ENCODE peak calls at places on chromosomes 3 and 15, in nine cellular contexts. M, P, N, C, I, Y, F, D and S are unnamed samples.
A peak's percentile ranks its signal among the peaks of the same experiment; 100 is the strongest.

GRCh38 chr3:188278717-188279324 is 124.9 kb downstream of the LPP start:
- DNase-seq in I (no peak), D (no peak), Y (no peak), C (no peak), M (no peak), F (no peak), N (no peak), P (no peak), S (no peak)

GRCh38 chr15:79091204-79091867 is 756 bp upstream of the RASGRF1 start:
- DNase-seq in P (no peak), I (peak; percentile 43), M (no peak), F (peak; percentile 35), C (no peak), D (peak; percentile 22), N (peak; percentile 6), Y (peak; percentile 16), S (peak; percentile 62)

GRCh38 chr3:125587039-125587664 is 8.1 kb downstream of the OSBPL11 start:
- DNase-seq in I (peak; percentile 17), M (no peak), C (no peak), P (no peak), N (peak; percentile 18), D (no peak), F (no peak), Y (peak; percentile 24), S (no peak)

GRCh38 chr3:112002458-112002971 is 3.8 kb downstream of the TAGLN3 start:
- DNase-seq in N (peak; percentile 81), C (peak; percentile 8), M (peak; percentile 60), D (peak; percentile 90), Y (no peak), F (no peak), P (peak; percentile 9), I (peak; percentile 64), S (no peak)

GRCh38 chr3:128307781-128308469 is 154.6 kb downstream of the EEFSEC start:
- DNase-seq in M (no peak), F (peak; percentile 8), D (no peak), I (no peak), Y (no peak), C (no peak), N (no peak), P (no peak), S (peak; percentile 22)

GRCh38 chr15:59528965-59529402 is 82.6 kb upstream of the GCNT3 start:
- DNase-seq in P (peak; percentile 68), D (peak; percentile 83), C (peak; percentile 84), M (peak; percentile 57), F (peak; percentile 94), I (peak; percentile 90), Y (peak; percentile 88), N (peak; percentile 81), S (peak; percentile 98)

GRCh38 chr3:23667536-23668429 is 138.0 kb upstream of the UBE2E1 start:
- DNase-seq in I (no peak), D (peak; percentile 26), P (no peak), Y (peak; percentile 63), M (no peak), C (no peak), N (peak; percentile 72), F (no peak), S (no peak)

GRCh38 chr3:193831495-193832455 is 238.8 kb downstream of the OPA1 start:
- DNase-seq in N (no peak), M (peak; percentile 97), F (no peak), D (peak; percentile 100), Y (peak; percentile 62), I (no peak), C (no peak), P (no peak), S (peak; percentile 24)

GRCh38 chr15:93088200-93088980 is 621 bp downstream of the RGMA start:
- DNase-seq in P (no peak), Y (peak; percentile 6), D (peak; percentile 27), M (peak; percentile 6), F (peak; percentile 61), I (peak; percentile 35), N (no peak), C (no peak), S (peak; percentile 82)

GRCh38 chr15:71437919-71438318 is 322.6 kb downstream of the THSD4 start:
- DNase-seq in P (no peak), N (no peak), C (no peak), F (no peak), D (no peak), M (no peak), Y (no peak), I (peak; percentile 13), S (no peak)

GRCh38 chr3:150740733-150741496 is 22.1 kb downstream of the SIAH2 start:
- DNase-seq in F (no peak), Y (no peak), P (no peak), C (no peak), D (no peak), I (no peak), M (no peak), N (no peak), S (no peak)

GRCh38 chr3:62109534-62109933 is 263.8 kb downstream of the FEZF2 start:
- DNase-seq in I (peak; percentile 95), P (no peak), Y (peak; percentile 91), F (peak; percentile 66), C (no peak), M (peak; percentile 95), D (peak; percentile 89), N (peak; percentile 96), S (peak; percentile 73)

GRCh38 chr3:138479355-138479964 is 45.0 kb downstream of the ESYT3 start:
- DNase-seq in N (peak; percentile 46), M (peak; percentile 12), D (peak; percentile 15), C (peak; percentile 55), P (peak; percentile 41), F (peak; percentile 69), Y (peak; percentile 53), I (peak; percentile 57), S (peak; percentile 88)

GRCh38 chr3:155031191-155031590 is 48.9 kb upstream of the MME start:
- DNase-seq in I (peak; percentile 55), M (no peak), F (no peak), C (no peak), D (no peak), Y (no peak), P (no peak), N (peak; percentile 42), S (no peak)

GRCh38 chr3:32577621-32578556 is 7.2 kb upstream of the DYNC1LI1 start:
- DNase-seq in N (peak; percentile 65), C (no peak), Y (peak; percentile 17), I (peak; percentile 65), P (no peak), F (no peak), D (no peak), M (no peak), S (no peak)

GRCh38 chr3:77254967-77255831 is 215.3 kb downstream of the ROBO2 start:
- DNase-seq in I (peak; percentile 68), P (peak; percentile 42), M (peak; percentile 12), C (peak; percentile 26), Y (peak; percentile 66), D (peak; percentile 27), N (peak; percentile 69), F (peak; percentile 53), S (peak; percentile 78)

GRCh38 chr15:34216527-34217270 is 6.8 kb upstream of the KATNBL1 start:
- DNase-seq in M (no peak), D (no peak), I (no peak), Y (no peak), C (no peak), P (no peak), N (no peak), F (no peak), S (no peak)

GRCh38 chr3:122512284-122512683 is 2.5 kb downstream of the KPNA1 start:
- DNase-seq in N (no peak), P (no peak), C (no peak), Y (no peak), D (no peak), M (no peak), I (no peak), F (peak; percentile 31), S (peak; percentile 62)
- H3K9ac ChIP-seq in N (no peak overlapping the region), P (no peak overlapping the region), C (no peak overlapping the region), Y (peak overlapping the region; percentile 95), D (no peak overlapping the region), M (no peak overlapping the region), I (no peak overlapping the region), F (peak overlapping the region; percentile 18), S (no peak overlapping the region)

GRCh38 chr3:48435223-48435595 is 4.7 kb downstream of the CCDC51 start:
- DNase-seq in D (no peak), N (no peak), C (no peak), I (no peak), P (no peak), F (no peak), Y (no peak), M (no peak), S (no peak)
- H3K27ac ChIP-seq in D (peak overlapping the region; percentile 15), N (no peak overlapping the region), C (no peak overlapping the region), I (no peak overlapping the region), P (no peak overlapping the region), F (no peak overlapping the region), Y (no peak overlapping the region), M (no peak overlapping the region), S (no peak overlapping the region)

DNA sequence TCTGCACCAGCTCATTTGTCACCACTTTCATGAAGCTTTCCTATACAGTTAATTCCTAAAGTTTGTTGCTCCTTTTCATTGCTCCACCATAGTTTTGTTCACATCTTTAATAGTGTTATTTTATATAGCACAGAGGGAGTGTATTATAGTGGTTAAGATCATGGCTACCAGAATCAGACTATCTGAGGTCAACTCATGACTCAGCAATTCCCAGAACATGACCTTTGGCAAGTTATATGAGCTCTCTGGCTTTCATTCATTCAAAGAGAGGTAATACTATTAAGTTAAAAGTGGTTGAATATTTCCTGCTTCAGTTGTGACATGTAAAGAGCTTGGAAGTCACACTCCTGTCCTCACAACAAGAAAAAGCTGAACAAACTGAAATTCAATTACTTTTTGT is 1073.5 kb downstream of the NAALADL2 start:
- DNase-seq in P (no peak), D (no peak), M (peak; percentile 34), I (peak; percentile 15), Y (no peak), C (no peak), F (no peak), N (peak; percentile 6), S (no peak)
- H3K9me3 ChIP-seq in P (peaks cover 1% of the 10 kb centered on the region), D (no peaks in the 10 kb centered on the region), M (no peaks in the 10 kb centered on the region), I (no peaks in the 10 kb centered on the region), Y (peaks cover 12% of the 10 kb centered on the region), C (no peaks in the 10 kb centered on the region), F (peaks cover 12% of the 10 kb centered on the region), N (peaks cover 2% of the 10 kb centered on the region), S (peaks cover 22% of the 10 kb centered on the region)

DNA sequence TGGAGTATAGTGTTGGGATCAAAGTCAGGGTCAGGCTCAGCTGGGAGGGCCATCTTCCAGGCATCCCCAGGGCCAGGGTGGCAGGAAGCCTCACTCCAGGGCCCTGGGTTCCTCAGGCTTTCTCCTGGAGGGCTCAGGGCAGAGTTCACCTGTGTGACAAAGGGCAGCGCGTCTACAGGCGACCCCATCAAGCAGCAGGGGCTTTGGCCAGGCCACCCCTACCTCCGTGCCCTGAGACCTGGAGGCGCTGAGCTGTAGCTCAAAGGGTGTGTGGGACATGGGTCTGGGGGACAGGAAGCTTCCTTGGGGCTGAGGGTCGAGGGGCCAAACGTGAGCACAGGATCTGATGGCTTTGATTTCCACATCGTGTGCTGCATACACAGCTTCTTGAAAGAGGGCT is 12.8 kb downstream of the SPTBN5 start:
- DNase-seq in P (no peak), C (no peak), N (no peak), I (no peak), F (no peak), D (no peak), M (no peak), Y (no peak), S (no peak)
- H3K9ac ChIP-seq in P (no peak overlapping the region), C (no peak overlapping the region), N (no peak overlapping the region), I (no peak overlapping the region), F (no peak overlapping the region), D (no peak overlapping the region), M (no peak overlapping the region), Y (no peak overlapping the region), S (no peak overlapping the region)